ENCODE peak calls at places on chromosomes 7 and 10, in nine cellular contexts. E is transverse colon, K is stomach, J is A549, X is H1, N is ovary, G is sigmoid colon, T is upper lobe of left lung, F is esophagus muscularis mucosa. M is an unnamed sample.

GRCh38 chr7:100219271-100219737 is 445 bp upstream of the PVRIG start:
- DNase-seq in E (no peak), K (no peak), J (no peak), X (no peak), N (no peak), G (peak; percentile 51), T (no peak), F (no peak), M (no peak)

GRCh38 chr10:28254290-28254985 is 48.4 kb downstream of the MPP7 start:
- DNase-seq in E (no peak), K (no peak), J (no peak), X (no peak), N (no peak), G (peak; percentile 72), T (no peak), F (no peak), M (no peak)

GRCh38 chr10:132387723-132388210 is 9.2 kb upstream of the PWWP2B start:
- DNase-seq in E (peak; percentile 84), K (peak; percentile 83), J (peak; percentile 93), X (no peak), N (peak; percentile 79), G (peak; percentile 86), T (peak; percentile 95), F (no peak), M (no peak)

GRCh38 chr10:46552526-46553237 is 3.8 kb downstream of the GPRIN2 start:
- DNase-seq in E (peak; percentile 39), K (peak; percentile 24), J (no peak), X (no peak), N (peak; percentile 6), G (peak; percentile 57), T (no peak), F (no peak), M (peak; percentile 4)

GRCh38 chr7:43823941-43824340 is 45.4 kb downstream of the MRPS24 start:
- DNase-seq in E (no peak), K (no peak), J (no peak), X (no peak), N (no peak), G (no peak), T (no peak), F (no peak), M (no peak)

GRCh38 chr7:3244241-3244814 is 56.7 kb upstream of the SDK1 start:
- DNase-seq in E (no peak), K (no peak), J (peak; percentile 66), X (no peak), N (no peak), G (no peak), T (no peak), F (no peak), M (no peak)

GRCh38 chr7:151725844-151726770 is 150.8 kb downstream of the PRKAG2 start:
- DNase-seq in E (no peak), K (no peak), J (no peak), X (no peak), N (no peak), G (no peak), T (no peak), F (no peak), M (no peak)

GRCh38 chr7:135901585-135902540 is 75.3 kb downstream of the MTPN start:
- DNase-seq in E (no peak), K (no peak), J (no peak), X (no peak), N (no peak), G (no peak), T (no peak), F (no peak), M (no peak)

GRCh38 chr7:31082450-31082849 is 30.3 kb downstream of the ADCYAP1R1 start:
- DNase-seq in E (no peak), K (no peak), J (no peak), X (no peak), N (no peak), G (peak; percentile 65), T (no peak), F (no peak), M (no peak)

GRCh38 chr7:130367088-130367755 is 13.1 kb upstream of the CPA1 start:
- DNase-seq in E (no peak), K (no peak), J (no peak), X (no peak), N (no peak), G (no peak), T (no peak), F (no peak), M (no peak)

DNA sequence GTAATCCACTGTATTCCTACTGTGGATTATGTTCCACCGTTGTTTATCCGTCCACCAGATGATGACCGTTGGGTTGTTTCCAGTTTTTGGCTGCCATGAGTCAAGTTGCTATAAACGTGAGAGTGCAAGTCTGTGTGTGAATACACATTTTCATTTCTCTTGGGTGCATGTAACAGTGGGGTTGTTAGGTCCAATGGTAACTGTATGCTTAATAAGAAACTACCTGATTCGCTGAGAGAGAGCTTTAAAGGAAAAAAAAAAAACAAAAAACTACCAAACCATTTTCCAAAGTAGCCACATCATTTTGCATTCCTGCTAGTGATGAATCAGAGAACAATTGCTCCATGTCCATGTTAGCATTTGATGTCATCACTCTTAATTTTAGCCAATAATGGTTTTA is 15.9 kb downstream of the UBN2 start:
- DNase-seq in E (no peak), K (no peak), J (no peak), X (no peak), N (no peak), G (no peak), T (no peak), F (no peak), M (no peak)
- TF ChIP-seq EP300 in E (no peak), K (no peak), J (no peak), X (no peak), N (no peak), G (no peak), T (no peak), F (no peak), M (no peak)

DNA sequence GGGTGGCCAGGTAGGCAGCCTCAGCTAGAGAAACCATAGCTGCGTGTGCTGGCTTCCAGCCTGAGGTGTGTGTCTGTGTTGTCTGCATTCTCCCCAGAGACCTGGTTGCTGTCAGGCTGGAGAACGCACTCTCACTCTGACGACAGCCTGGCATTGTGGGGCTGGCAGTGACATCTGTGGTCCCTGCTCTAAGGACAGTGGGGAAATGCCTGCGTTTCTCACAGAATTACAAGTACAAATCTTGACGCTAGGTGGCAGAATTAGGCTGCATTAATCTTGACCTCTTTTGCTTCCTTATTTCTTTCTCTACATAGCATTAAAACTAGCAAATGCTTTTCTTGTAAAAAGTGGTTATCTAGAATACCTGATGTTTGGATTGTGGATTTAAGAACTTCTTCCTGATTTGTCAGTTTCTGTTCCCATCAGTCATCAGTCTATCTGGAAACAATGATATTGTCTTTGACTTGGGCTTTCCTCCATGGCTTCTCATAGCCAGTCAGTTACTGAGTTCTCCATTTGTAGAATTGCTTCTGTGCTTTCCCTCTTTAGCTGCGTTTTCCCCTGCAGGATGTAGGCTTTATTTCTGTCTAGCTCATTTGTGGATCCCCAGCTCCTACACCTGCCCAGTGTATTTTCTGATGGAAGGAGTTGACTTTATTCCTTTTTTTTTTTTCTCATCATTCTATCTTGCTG is 86.0 kb downstream of the FANK1 start:
- DNase-seq in E (peak; percentile 17), K (no peak), J (peak; percentile 35), X (peak; percentile 23), N (no peak), G (no peak), T (no peak), F (no peak), M (peak; percentile 74)
- TF ChIP-seq EP300 in E (no peak), K (no peak), J (no peak), X (no peak), N (no peak), G (no peak), T (no peak), F (no peak), M (no peak)

GRCh38 chr10:70487824-70488223 is 9.3 kb downstream of the PALD1 start:
- DNase-seq in E (no peak), K (no peak), J (no peak), X (no peak), N (no peak), G (no peak), T (no peak), F (no peak), M (no peak)
- TF ChIP-seq EP300 in E (no peak), K (no peak), J (no peak), X (no peak), N (no peak), G (no peak), T (no peak), F (no peak), M (no peak)

DNA sequence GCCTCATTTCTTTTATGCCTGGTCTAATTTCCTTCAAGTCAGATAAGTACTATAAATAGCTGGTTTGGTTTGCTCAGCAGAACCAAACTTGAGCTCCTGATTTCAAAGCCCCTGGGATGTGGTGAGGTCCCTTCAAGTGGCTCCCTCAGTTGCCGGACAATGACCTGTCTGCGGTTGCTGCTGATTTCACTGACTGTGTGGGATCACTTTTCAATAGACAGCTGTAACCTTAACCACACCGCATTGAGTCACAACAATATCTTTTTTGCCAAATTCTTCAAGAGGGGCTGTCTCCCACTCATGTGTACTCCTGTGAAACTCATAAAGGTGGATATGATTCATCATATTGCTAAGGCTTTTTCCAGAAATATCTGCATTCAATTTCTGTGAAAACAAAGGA is 23.1 kb upstream of the ITGA8 start:
- DNase-seq in E (no peak), K (no peak), J (no peak), X (no peak), N (no peak), G (no peak), T (no peak), F (no peak), M (no peak)
- TF ChIP-seq EP300 in E (no peak), K (no peak), J (no peak), X (no peak), N (no peak), G (no peak), T (no peak), F (no peak), M (no peak)

M was measured in tibial nerve.